ENCODE peak calls at places on chromosomes 1 and 21, in six cellular contexts. N, I, E, Z, D and R are unnamed samples. For H3K4me1, H3K36me3 and H3K27me3, the result is how much of the 10 kb centered on the place peaks cover.

GRCh38 chr1:30527511-30528140 is 195.8 kb downstream of the MATN1 start:
- DNase-seq in N (no peak), I (peak), E (no peak), Z (no peak), D (no peak), R (no peak)

GRCh38 chr1:179217943-179218507 is 11.5 kb downstream of the ABL2 start:
- DNase-seq in N (no peak), I (no peak), E (peak), Z (peak), D (no peak), R (no peak)

GRCh38 chr1:109392788-109393580 is 4.7 kb downstream of the SORT1 start:
- DNase-seq in N (no peak), I (peak), E (peak), Z (peak), D (no peak), R (no peak)

GRCh38 chr1:50047916-50048694 is 24.4 kb upstream of the AGBL4 start:
- DNase-seq in N (peak), I (peak), E (no peak), Z (no peak), D (no peak), R (peak)

GRCh38 chr21:34545079-34545884 is 33.3 kb upstream of the KCNE1 start:
- DNase-seq in N (no peak), I (peak), E (peak), Z (peak), D (peak), R (no peak)

GRCh38 chr21:23695449-23695848 is 1911.8 kb downstream of the MRPL39 start:
- DNase-seq in N (no peak), I (no peak), E (no peak), Z (no peak), D (no peak), R (no peak)

GRCh38 chr1:216804107-216804506 is 80.9 kb upstream of the ESRRG start:
- DNase-seq in N (no peak), I (no peak), E (no peak), Z (no peak), D (no peak), R (no peak)

GRCh38 chr1:64516803-64517568 is 47.1 kb downstream of the CACHD1 start:
- DNase-seq in N (no peak), I (no peak), E (peak), Z (peak), D (no peak), R (no peak)

GRCh38 chr1:12255918-12256317 is 26.1 kb downstream of the VPS13D start:
- DNase-seq in N (no peak), I (no peak), E (no peak), Z (no peak), D (no peak), R (no peak)

GRCh38 chr1:55374801-55375616 is 159.8 kb upstream of the USP24 start:
- DNase-seq in N (no peak), I (no peak), E (no peak), Z (no peak), D (no peak), R (no peak)

GRCh38 chr1:89865498-89866385 is 44.9 kb downstream of the LRRC8D start:
- DNase-seq in N (no peak), I (no peak), E (peak), Z (peak), D (peak), R (no peak)

GRCh38 chr1:53262000-53262399 is 23.7 kb upstream of the MAGOH start:
- DNase-seq in N (no peak), I (no peak), E (no peak), Z (no peak), D (no peak), R (no peak)

GRCh38 chr1:33047839-33048305 is 11.2 kb upstream of the AK2 start:
- DNase-seq in N (no peak), I (no peak), E (peak), Z (no peak), D (no peak), R (no peak)

GRCh38 chr1:211625040-211625439 is 46.1 kb upstream of the SLC30A1 start:
- DNase-seq in N (no peak), I (peak), E (peak), Z (no peak), D (no peak), R (no peak)

GRCh38 chr21:25385912-25386474 is 221.3 kb downstream of the MRPL39 start:
- DNase-seq in N (no peak), I (no peak), E (peak), Z (peak), D (peak), R (peak)

GRCh38 chr1:2314297-2314802 is 77.0 kb downstream of the MORN1 start:
- DNase-seq in N (peak), I (peak), E (peak), Z (no peak), D (no peak), R (no peak)

GRCh38 chr1:47679301-47679751 is 241.5 kb downstream of the FOXD2 start:
- DNase-seq in N (peak), I (no peak), E (no peak), Z (no peak), D (no peak), R (no peak)

GRCh38 chr1:7372477-7373120 is 398.5 kb upstream of the VAMP3 start:
- DNase-seq in N (no peak), I (peak), E (no peak), Z (no peak), D (no peak), R (no peak)

GRCh38 chr21:45283611-45284455 is 3.9 kb downstream of the POFUT2 start:
- DNase-seq in N (no peak), I (peak), E (no peak), Z (no peak), D (no peak), R (no peak)

GRCh38 chr1:4267381-4268261 is 367.5 kb upstream of the C1orf174 start:
- DNase-seq in N (no peak), I (no peak), E (no peak), Z (no peak), D (no peak), R (no peak)

GRCh38 chr1:11042995-11043874 is 3.8 kb downstream of the MASP2 start:
- DNase-seq in N (peak), I (peak), E (no peak), Z (no peak), D (no peak), R (no peak)

GRCh38 chr1:11044086-11044848 is 2.8 kb downstream of the MASP2 start:
- DNase-seq in N (no peak), I (peak), E (no peak), Z (no peak), D (no peak), R (no peak)

GRCh38 chr1:11046270-11046566 is 821 bp downstream of the MASP2 start:
- DNase-seq in N (no peak), I (peak), E (no peak), Z (no peak), D (no peak), R (no peak)

GRCh38 chr1:11045428-11046269 is 1.4 kb downstream of the MASP2 start:
- DNase-seq in N (peak), I (peak), E (no peak), Z (no peak), D (no peak), R (peak)

DNA sequence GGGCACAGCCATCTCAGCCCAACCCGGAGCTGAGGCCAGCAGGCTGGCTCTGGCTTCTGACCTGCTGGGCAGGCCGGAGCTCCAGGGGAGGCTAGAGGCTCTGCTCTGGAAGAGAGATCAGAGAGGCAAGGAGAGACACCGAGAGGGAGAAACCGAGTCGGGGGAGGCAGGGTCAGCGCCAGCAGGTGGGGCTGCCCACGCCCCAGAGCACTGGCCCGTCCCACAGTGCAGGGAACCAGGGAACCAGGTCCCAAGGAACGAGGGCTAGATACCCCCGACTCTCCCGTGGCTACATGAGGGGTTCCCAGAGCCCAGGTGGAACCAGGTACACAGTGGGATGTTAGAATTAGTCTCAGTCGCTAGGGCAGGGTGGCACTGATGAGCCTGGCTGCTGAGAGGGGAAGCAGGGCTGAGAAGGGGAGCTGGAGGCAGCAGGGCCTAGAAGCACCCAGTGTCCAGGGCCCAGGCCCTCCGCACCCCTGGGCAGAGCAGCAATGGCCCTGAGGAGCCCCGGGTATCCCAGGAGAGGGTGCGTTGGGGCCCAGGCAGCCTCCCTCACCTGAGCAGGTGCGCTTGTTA is 2.1 kb downstream of the MASP2 start:
- DNase-seq in N (no peak), I (no peak), E (no peak), Z (no peak), D (no peak), R (no peak)
- H3K4me1 ChIP-seq in N (under half), I (under half), E (under half), Z (under half), D (under half), R (under half)

GRCh38 chr1:92843046-92843423 is 11.2 kb downstream of the RPL5 start:
- DNase-seq in N (no peak), I (no peak), E (no peak), Z (no peak), D (no peak), R (no peak)

GRCh38 chr1:92844439-92844838 is 12.6 kb downstream of the RPL5 start:
- DNase-seq in N (no peak), I (no peak), E (no peak), Z (no peak), D (no peak), R (no peak)

GRCh38 chr1:92842082-92843045 is 10.5 kb downstream of the RPL5 start:
- DNase-seq in N (no peak), I (no peak), E (no peak), Z (no peak), D (no peak), R (no peak)

GRCh38 chr1:92845908-92846307 is 14.1 kb downstream of the RPL5 start:
- DNase-seq in N (no peak), I (no peak), E (no peak), Z (no peak), D (no peak), R (no peak)

DNA sequence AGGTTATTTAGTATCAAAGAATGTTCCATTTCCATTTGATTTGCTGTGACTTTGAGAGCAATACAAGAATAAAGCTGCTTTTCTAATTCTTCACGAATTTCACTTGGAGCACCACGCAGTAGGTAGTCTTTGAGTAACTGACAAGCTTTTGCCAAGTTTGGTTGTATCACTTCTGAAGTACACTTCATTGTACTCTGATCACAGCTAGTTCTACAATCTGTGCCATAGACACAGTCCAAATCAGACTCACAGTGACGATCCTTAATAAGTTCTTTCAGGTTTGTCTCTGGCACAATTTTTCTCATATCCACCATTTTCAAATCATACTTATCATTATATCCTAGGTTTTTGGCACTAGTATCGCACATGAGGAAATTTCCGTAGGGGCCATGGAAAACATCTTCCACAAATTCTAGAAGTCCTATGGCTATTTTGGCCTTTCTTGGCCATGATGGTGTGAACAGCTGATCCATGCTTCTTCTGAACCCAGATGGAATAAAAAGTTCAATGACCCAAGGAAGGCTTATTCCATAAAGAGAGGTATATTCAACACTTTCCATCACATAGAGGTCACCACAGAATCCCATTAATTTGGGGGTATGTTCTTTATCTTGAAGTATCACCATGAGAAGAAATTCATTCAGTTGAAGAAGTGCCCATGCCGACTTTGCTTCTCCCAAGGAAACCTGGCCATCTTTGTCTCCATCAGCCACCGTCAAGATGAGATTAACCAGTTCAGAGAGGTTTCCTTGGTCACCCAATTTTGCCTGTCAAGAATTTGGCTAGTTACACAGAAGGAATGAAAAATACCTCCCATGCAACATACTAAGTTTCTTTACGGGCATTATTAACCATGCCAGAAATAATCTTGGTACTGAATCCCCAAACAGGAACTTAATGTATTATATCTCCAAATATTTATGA is 11.9 kb downstream of the RPL5 start:
- DNase-seq in N (no peak), I (no peak), E (no peak), Z (no peak), D (no peak), R (no peak)
- H3K36me3 ChIP-seq in N (under half), I (half or more), E (under half), Z (under half), D (under half), R (under half)

GRCh38 chr1:10705953-10706352 is 90.5 kb downstream of the CASZ1 start:
- DNase-seq in N (no peak), I (no peak), E (no peak), Z (no peak), D (no peak), R (no peak)

GRCh38 chr1:10704383-10704882 is 92.0 kb downstream of the CASZ1 start:
- DNase-seq in N (peak), I (no peak), E (no peak), Z (no peak), D (no peak), R (no peak)

GRCh38 chr1:10701145-10701544 is 95.3 kb downstream of the CASZ1 start:
- DNase-seq in N (no peak), I (no peak), E (no peak), Z (no peak), D (no peak), R (no peak)

GRCh38 chr1:10706514-10706913 is 89.9 kb downstream of the CASZ1 start:
- DNase-seq in N (no peak), I (no peak), E (no peak), Z (no peak), D (no peak), R (no peak)

GRCh38 chr1:10703702-10704101 is 92.7 kb downstream of the CASZ1 start:
- DNase-seq in N (no peak), I (no peak), E (no peak), Z (no peak), D (no peak), R (no peak)
- H3K27me3 ChIP-seq in N (under half), I (under half), E (half or more), Z (under half), D (under half), R (under half)

DNA sequence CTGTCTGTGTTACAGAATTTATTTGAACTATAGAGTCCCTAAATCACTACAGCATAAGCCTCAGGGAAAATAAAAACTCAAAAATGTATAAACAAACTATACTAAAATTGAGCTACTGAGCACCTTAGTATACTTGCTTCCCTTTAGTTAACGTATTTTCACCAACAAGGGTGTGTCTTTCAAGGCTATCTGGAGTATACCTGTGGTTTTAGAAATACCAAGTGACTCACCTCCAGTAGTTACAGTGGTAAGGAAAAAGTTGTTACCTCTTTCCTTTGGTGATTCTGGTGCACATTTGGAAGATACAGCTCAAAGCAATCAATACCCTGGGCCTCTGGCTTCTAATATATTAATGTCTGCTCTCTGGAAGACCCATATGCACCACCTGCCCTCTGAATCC is 68.0 kb upstream of the C1orf105 start:
- DNase-seq in N (no peak), I (no peak), E (peak), Z (no peak), D (peak), R (no peak)
- H3K4me1 ChIP-seq in N (under half), I (under half), E (under half), Z (under half), D (under half), R (under half)

GRCh38 chr1:155473422-155473821 is 89.2 kb downstream of the ASH1L start:
- DNase-seq in N (no peak), I (no peak), E (no peak), Z (no peak), D (no peak), R (no peak)

GRCh38 chr1:155478270-155478852 is 84.2 kb downstream of the ASH1L start:
- DNase-seq in N (no peak), I (no peak), E (no peak), Z (no peak), D (no peak), R (no peak)

GRCh38 chr1:155481761-155482160 is 80.8 kb downstream of the ASH1L start:
- DNase-seq in N (no peak), I (no peak), E (no peak), Z (no peak), D (no peak), R (no peak)

GRCh38 chr1:155474156-155474555 is 88.4 kb downstream of the ASH1L start:
- DNase-seq in N (no peak), I (no peak), E (no peak), Z (no peak), D (no peak), R (no peak)

GRCh38 chr1:155479205-155479604 is 83.4 kb downstream of the ASH1L start:
- DNase-seq in N (no peak), I (no peak), E (peak), Z (no peak), D (no peak), R (no peak)
- H3K36me3 ChIP-seq in N (under half), I (under half), E (under half), Z (under half), D (under half), R (under half)

GRCh38 chr1:20552728-20553571 is 577 bp downstream of the FAM43B start:
- DNase-seq in N (peak), I (no peak), E (peak), Z (peak), D (no peak), R (no peak)
- H3K27me3 ChIP-seq in N (half or more), I (half or more), E (half or more), Z (half or more), D (under half), R (under half)